ENCODE peak calls at places on chromosomes 2 and 18, in four cellular contexts. U is CD4-positive, alpha-beta memory T cell; R is thyroid gland; T is A549. H is an unnamed sample.

GRCh38 chr18:69658137-69658536 is 257.4 kb downstream of the DOK6 start:
- DNase-seq in R (no peak), U (no peak), T (no peak), H (no peak)

GRCh38 chr2:43950383-43951008 is 45.3 kb downstream of the LRPPRC start:
- DNase-seq in R (no peak), T (peak; percentile 21), U (peak; percentile 30), H (no peak)

GRCh38 chr2:45860136-45861106 is 208.9 kb downstream of the PRKCE start:
- DNase-seq in T (no peak), R (peak; percentile 85), U (peak; percentile 22), H (no peak)

GRCh38 chr2:111122631-111123421 is 2.1 kb downstream of the BCL2L11 start:
- DNase-seq in R (peak; percentile 82), T (peak; percentile 25), U (peak; percentile 25), H (peak; percentile 18)

GRCh38 chr18:36314098-36314497 is 16.6 kb downstream of the FHOD3 start:
- DNase-seq in R (no peak), U (no peak), T (no peak), H (no peak)

GRCh38 chr2:217614498-217614897 is 388.3 kb downstream of the TNS1 start:
- DNase-seq in R (no peak), U (no peak), T (no peak), H (no peak)

GRCh38 chr2:136131961-136132839 is 14.3 kb upstream of the CXCR4 start:
- DNase-seq in T (no peak), R (no peak), U (peak; percentile 94), H (peak; percentile 92)

GRCh38 chr2:186503827-186504606 is 18.0 kb downstream of the ZC3H15 start:
- DNase-seq in U (peak; percentile 36), T (no peak), R (no peak), H (no peak)

GRCh38 chr2:241179894-241180293 is 8.6 kb upstream of the ANO7 start:
- DNase-seq in T (no peak), U (no peak), R (no peak), H (no peak)

GRCh38 chr18:51195602-51196115 is 1.8 kb downstream of the MEX3C start:
- DNase-seq in U (peak; percentile 40), R (peak; percentile 41), T (peak; percentile 18), H (no peak)

GRCh38 chr2:25711641-25712369 is 38.4 kb upstream of the DTNB start:
- DNase-seq in T (no peak), U (no peak), R (no peak), H (no peak)

GRCh38 chr18:49722472-49722871 is 90.9 kb downstream of the ACAA2 start:
- DNase-seq in R (no peak), U (no peak), T (no peak), H (no peak)

GRCh38 chr18:45253973-45254372 is 361.3 kb upstream of the SLC14A2 start:
- DNase-seq in R (no peak), U (no peak), T (no peak), H (no peak)

GRCh38 chr2:101047075-101047766 is 45.1 kb downstream of the RPL31 start:
- DNase-seq in T (peak; percentile 36), U (no peak), R (peak; percentile 47), H (no peak)

GRCh38 chr2:240325654-240326031 is 109.8 kb upstream of the GPC1 start:
- DNase-seq in U (no peak), R (peak; percentile 96), T (no peak), H (no peak)

GRCh38 chr2:233852056-233852455 is 2.3 kb downstream of the HJURP start:
- DNase-seq in R (no peak), T (no peak), U (no peak), H (no peak)

GRCh38 chr2:64311948-64312621 is 141.9 kb upstream of the LGALSL start:
- DNase-seq in U (no peak), T (peak; percentile 18), R (peak; percentile 70), H (no peak)

DNA sequence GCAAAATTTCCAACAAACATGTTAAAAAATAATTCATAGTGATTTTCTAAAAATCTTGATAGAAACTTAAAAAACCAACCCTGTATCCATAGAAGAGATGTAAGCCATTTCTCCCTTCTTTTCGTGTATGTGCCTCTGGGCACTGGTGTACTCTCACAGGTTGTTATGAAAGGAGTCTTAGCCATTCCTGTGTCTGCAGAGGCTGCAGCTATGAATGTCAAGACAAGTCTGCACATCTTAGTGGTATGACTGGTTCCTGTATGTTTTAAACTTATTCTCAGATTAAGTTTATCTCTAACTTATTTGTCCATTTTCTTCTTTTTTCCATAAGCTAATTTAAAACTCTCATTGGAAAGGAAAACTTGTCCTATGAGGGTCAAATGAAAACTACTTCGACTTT is 84.0 kb downstream of the DPP4 start:
- DNase-seq in R (no peak), T (no peak), U (no peak), H (no peak)
- H3K4me3 ChIP-seq in R (no peak overlapping the region), T (no peak overlapping the region), U (no peak overlapping the region), H (no peak overlapping the region)

DNA sequence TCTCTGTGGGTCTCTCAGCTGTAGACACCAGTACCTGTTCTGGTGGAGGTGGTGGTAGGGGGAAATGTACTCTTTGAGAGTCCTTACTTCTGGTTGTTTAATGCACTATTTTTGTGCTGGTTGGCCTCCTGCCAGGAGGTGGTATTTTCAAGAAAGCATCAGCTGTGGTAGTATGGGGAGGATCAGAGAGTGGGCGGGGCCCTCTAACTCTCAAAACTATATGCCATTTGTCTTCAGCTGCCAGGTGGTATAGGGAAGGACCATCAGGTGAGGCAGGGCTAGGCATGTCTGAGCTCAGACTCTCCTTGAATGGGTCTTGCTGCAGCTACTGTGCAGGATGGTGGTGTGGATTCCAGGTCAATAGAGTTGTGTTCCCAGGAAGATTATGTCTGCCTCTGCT is 1100.8 kb downstream of the CNTNAP5 start:
- DNase-seq in U (no peak), T (no peak), R (no peak), H (no peak)
- H3K9me3 ChIP-seq in U (no peaks in the 10 kb centered on the region), T (no peaks in the 10 kb centered on the region), R (no peaks in the 10 kb centered on the region), H (no peaks in the 10 kb centered on the region)

GRCh38 chr2:174330945-174331619 is 3.7 kb upstream of the SP9 start:
- DNase-seq in R (no peak), U (no peak), T (no peak), H (no peak)
- H3K4me1 ChIP-seq in R (peaks cover 40% of the 10 kb centered on the region), U (peaks cover 64% of the 10 kb centered on the region), T (peaks cover 38% of the 10 kb centered on the region), H (peaks cover 55% of the 10 kb centered on the region)

DNA sequence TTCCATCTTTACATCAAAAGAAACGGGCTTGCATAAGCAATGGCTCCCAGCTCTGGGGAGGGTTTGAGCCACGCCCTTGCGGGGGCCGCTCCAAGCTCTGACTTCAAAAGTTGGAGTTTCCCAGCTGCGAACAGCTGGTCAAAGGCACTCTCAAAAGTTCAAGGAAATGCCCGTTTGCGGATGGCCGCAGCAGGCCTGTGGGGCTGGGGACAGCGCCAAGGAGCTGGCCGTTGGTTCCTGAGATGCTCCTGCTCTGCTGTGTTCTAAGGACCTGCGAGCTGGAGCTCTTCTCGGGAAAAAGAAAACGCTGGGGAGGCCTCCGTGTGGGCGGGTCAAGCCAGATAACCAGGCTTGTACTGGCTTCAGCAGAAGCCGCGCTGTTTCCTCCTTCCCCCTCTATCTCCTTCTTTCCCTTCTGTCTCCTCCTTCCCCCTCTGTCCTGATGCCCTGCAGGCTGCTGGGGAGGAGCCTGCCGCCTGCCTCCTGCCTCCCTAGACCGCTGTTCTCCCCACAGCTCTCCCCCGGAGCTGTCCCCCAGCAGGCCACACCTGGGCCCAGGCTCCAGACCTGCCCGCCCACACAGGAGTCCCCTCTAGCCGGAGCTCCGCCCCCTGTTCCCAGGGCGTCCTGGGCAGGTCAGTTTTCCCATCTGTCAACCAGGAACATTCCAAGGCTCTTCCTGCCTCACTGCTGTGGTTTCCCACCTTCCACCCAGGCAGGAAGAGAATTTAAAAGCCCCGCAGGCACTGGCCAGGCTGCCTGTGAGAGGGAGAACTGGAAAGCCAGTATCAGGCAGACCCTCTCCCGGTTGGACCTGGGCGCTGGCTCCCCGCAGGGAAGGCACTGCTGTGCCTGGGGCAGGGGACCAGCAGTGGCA is 14.1 kb downstream of the KLF11 start:
- DNase-seq in R (peak; percentile 67), T (no peak), U (no peak), H (no peak)
- H3K4me3 ChIP-seq in R (no peak overlapping the region), T (no peak overlapping the region), U (no peak overlapping the region), H (no peak overlapping the region)

GRCh38 chr2:2757764-2758163 is 426.7 kb upstream of the MYT1L start:
- DNase-seq in U (no peak), R (no peak), T (no peak), H (no peak)
- H3K9me3 ChIP-seq in U (no peaks in the 10 kb centered on the region), R (no peaks in the 10 kb centered on the region), T (peaks cover 5% of the 10 kb centered on the region), H (no peaks in the 10 kb centered on the region)

H was measured in CD8-positive, alpha-beta memory T cell.